ENCODE peak calls at places on chromosomes 5 and 9, in nine cellular contexts. One of them, this sample, is unnamed. For H3K9me3, the result is how much of the 10 kb centered on the place peaks cover.

GRCh38 chr5:157464518-157465171 is 4.6 kb downstream of the NIPAL4 start:
- DNase-seq in GM12878: peak
- DNase-seq in HepG2: no peak
- DNase-seq in stomach: peak
- DNase-seq in transverse colon: peak
- DNase-seq in A549: peak
- DNase-seq in H1: no peak
- DNase-seq in sigmoid colon: peak
- DNase-seq in ovary: peak
- DNase-seq in this sample: peak

GRCh38 chr5:58314356-58315045 is 145.4 kb downstream of the PLK2 start:
- DNase-seq in A549: no peak
- DNase-seq in GM12878: no peak
- DNase-seq in ovary: no peak
- DNase-seq in HepG2: no peak
- DNase-seq in H1: no peak
- DNase-seq in sigmoid colon: no peak
- DNase-seq in stomach: no peak
- DNase-seq in transverse colon: no peak
- DNase-seq in this sample: no peak

GRCh38 chr9:14111670-14112069 is 202.3 kb downstream of the NFIB start:
- DNase-seq in stomach: no peak
- DNase-seq in transverse colon: no peak
- DNase-seq in A549: no peak
- DNase-seq in GM12878: no peak
- DNase-seq in H1: no peak
- DNase-seq in sigmoid colon: no peak
- DNase-seq in ovary: no peak
- DNase-seq in HepG2: no peak
- DNase-seq in this sample: no peak

GRCh38 chr9:1883004-1883403 is 132.1 kb upstream of the SMARCA2 start:
- DNase-seq in sigmoid colon: no peak
- DNase-seq in transverse colon: no peak
- DNase-seq in stomach: no peak
- DNase-seq in HepG2: no peak
- DNase-seq in GM12878: no peak
- DNase-seq in ovary: no peak
- DNase-seq in A549: no peak
- DNase-seq in H1: no peak
- DNase-seq in this sample: no peak

GRCh38 chr9:1231998-1232919 is 182.1 kb downstream of the DMRT2 start:
- DNase-seq in stomach: peak
- DNase-seq in sigmoid colon: peak
- DNase-seq in H1: no peak
- DNase-seq in A549: peak
- DNase-seq in ovary: peak
- DNase-seq in HepG2: peak
- DNase-seq in GM12878: no peak
- DNase-seq in transverse colon: peak
- DNase-seq in this sample: peak

GRCh38 chr9:134693641-134694367 is 52.2 kb downstream of the COL5A1 start:
- DNase-seq in ovary: no peak
- DNase-seq in stomach: no peak
- DNase-seq in sigmoid colon: peak
- DNase-seq in HepG2: no peak
- DNase-seq in GM12878: no peak
- DNase-seq in transverse colon: no peak
- DNase-seq in A549: no peak
- DNase-seq in H1: no peak
- DNase-seq in this sample: no peak

GRCh38 chr9:5112109-5112592 is 73.3 kb downstream of the INSL6 start:
- DNase-seq in sigmoid colon: peak
- DNase-seq in A549: no peak
- DNase-seq in ovary: peak
- DNase-seq in GM12878: no peak
- DNase-seq in transverse colon: no peak
- DNase-seq in HepG2: no peak
- DNase-seq in stomach: no peak
- DNase-seq in H1: no peak
- DNase-seq in this sample: no peak

GRCh38 chr5:10295619-10296326 is 11.9 kb downstream of the CMBL start:
- DNase-seq in H1: no peak
- DNase-seq in HepG2: no peak
- DNase-seq in A549: no peak
- DNase-seq in stomach: peak
- DNase-seq in transverse colon: no peak
- DNase-seq in ovary: no peak
- DNase-seq in sigmoid colon: no peak
- DNase-seq in GM12878: no peak
- DNase-seq in this sample: no peak

GRCh38 chr5:66882592-66883227 is 286.5 kb downstream of the MAST4 start:
- DNase-seq in GM12878: no peak
- DNase-seq in H1: no peak
- DNase-seq in A549: peak
- DNase-seq in ovary: no peak
- DNase-seq in HepG2: no peak
- DNase-seq in sigmoid colon: no peak
- DNase-seq in transverse colon: no peak
- DNase-seq in stomach: no peak
- DNase-seq in this sample: no peak

GRCh38 chr9:124015091-124015660 is 3.6 kb downstream of the LHX2 start:
- DNase-seq in A549: no peak
- DNase-seq in HepG2: no peak
- DNase-seq in ovary: no peak
- DNase-seq in sigmoid colon: no peak
- DNase-seq in stomach: no peak
- DNase-seq in transverse colon: no peak
- DNase-seq in GM12878: no peak
- DNase-seq in H1: peak
- DNase-seq in this sample: no peak

GRCh38 chr9:135474915-135475314 is 4.7 kb upstream of the PPP1R26 start:
- DNase-seq in GM12878: no peak
- DNase-seq in stomach: peak
- DNase-seq in A549: peak
- DNase-seq in HepG2: peak
- DNase-seq in H1: peak
- DNase-seq in ovary: no peak
- DNase-seq in sigmoid colon: no peak
- DNase-seq in transverse colon: no peak
- DNase-seq in this sample: no peak

GRCh38 chr9:94076557-94076956 is 7.7 kb upstream of the PTPDC1 start:
- DNase-seq in sigmoid colon: no peak
- DNase-seq in H1: no peak
- DNase-seq in transverse colon: no peak
- DNase-seq in A549: no peak
- DNase-seq in GM12878: no peak
- DNase-seq in ovary: no peak
- DNase-seq in HepG2: no peak
- DNase-seq in stomach: no peak
- DNase-seq in this sample: no peak

GRCh38 chr5:32523625-32524024 is 61.7 kb upstream of the SUB1 start:
- DNase-seq in GM12878: no peak
- DNase-seq in sigmoid colon: no peak
- DNase-seq in transverse colon: no peak
- DNase-seq in ovary: no peak
- DNase-seq in HepG2: peak
- DNase-seq in H1: no peak
- DNase-seq in A549: no peak
- DNase-seq in stomach: no peak
- DNase-seq in this sample: no peak

DNA sequence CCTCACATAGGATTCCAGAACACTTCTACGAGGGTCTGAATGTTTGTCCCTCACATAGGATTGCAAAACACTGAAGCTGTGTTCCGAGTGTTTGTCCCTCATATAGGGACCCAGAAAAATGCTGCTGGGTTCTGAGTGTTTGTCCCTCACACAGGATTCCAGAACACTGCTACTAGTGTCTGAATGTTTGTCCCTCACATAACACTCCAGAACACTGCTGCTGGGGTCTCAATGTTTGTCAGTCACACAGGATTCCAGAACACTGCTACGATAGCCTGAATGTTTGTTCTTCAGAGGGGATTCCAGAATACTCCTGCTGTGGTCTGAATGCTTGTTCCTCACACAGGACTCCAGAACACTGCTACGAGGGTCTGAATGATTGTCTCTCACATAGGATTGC is 218.7 kb downstream of the FOXD4L6 start:
- DNase-seq in GM12878: no peak
- DNase-seq in ovary: no peak
- DNase-seq in transverse colon: no peak
- DNase-seq in stomach: no peak
- DNase-seq in A549: no peak
- DNase-seq in H1: peak
- DNase-seq in sigmoid colon: no peak
- DNase-seq in HepG2: no peak
- DNase-seq in this sample: no peak
- H3K9me3 ChIP-seq in GM12878: under half
- H3K9me3 ChIP-seq in ovary: under half
- H3K9me3 ChIP-seq in transverse colon: half or more
- H3K9me3 ChIP-seq in stomach: half or more
- H3K9me3 ChIP-seq in A549: half or more
- H3K9me3 ChIP-seq in H1: half or more
- H3K9me3 ChIP-seq in sigmoid colon: half or more
- H3K9me3 ChIP-seq in HepG2: half or more
- H3K9me3 ChIP-seq in this sample: under half

GRCh38 chr9:110886832-110887231 is 151.4 kb downstream of the LPAR1 start:
- DNase-seq in sigmoid colon: no peak
- DNase-seq in GM12878: no peak
- DNase-seq in H1: no peak
- DNase-seq in stomach: no peak
- DNase-seq in ovary: no peak
- DNase-seq in transverse colon: no peak
- DNase-seq in A549: no peak
- DNase-seq in HepG2: no peak
- DNase-seq in this sample: no peak
- TF ChIP-seq EP300 in sigmoid colon: no peak
- TF ChIP-seq EP300 in GM12878: peak
- TF ChIP-seq EP300 in H1: no peak
- TF ChIP-seq EP300 in stomach: no peak
- TF ChIP-seq EP300 in ovary: no peak
- TF ChIP-seq EP300 in transverse colon: no peak
- TF ChIP-seq EP300 in A549: no peak
- TF ChIP-seq EP300 in HepG2: no peak
- TF ChIP-seq EP300 in this sample: no peak

GRCh38 chr5:40683351-40683750 is 3.6 kb downstream of the PTGER4 start:
- DNase-seq in sigmoid colon: no peak
- DNase-seq in GM12878: no peak
- DNase-seq in HepG2: no peak
- DNase-seq in ovary: no peak
- DNase-seq in H1: no peak
- DNase-seq in stomach: no peak
- DNase-seq in transverse colon: no peak
- DNase-seq in A549: no peak
- DNase-seq in this sample: no peak
- H3K4me3 ChIP-seq in sigmoid colon: peak
- H3K4me3 ChIP-seq in GM12878: no peak
- H3K4me3 ChIP-seq in HepG2: no peak
- H3K4me3 ChIP-seq in ovary: no peak
- H3K4me3 ChIP-seq in H1: no peak
- H3K4me3 ChIP-seq in stomach: peak
- H3K4me3 ChIP-seq in transverse colon: peak
- H3K4me3 ChIP-seq in A549: no peak
- H3K4me3 ChIP-seq in this sample: no peak

DNA sequence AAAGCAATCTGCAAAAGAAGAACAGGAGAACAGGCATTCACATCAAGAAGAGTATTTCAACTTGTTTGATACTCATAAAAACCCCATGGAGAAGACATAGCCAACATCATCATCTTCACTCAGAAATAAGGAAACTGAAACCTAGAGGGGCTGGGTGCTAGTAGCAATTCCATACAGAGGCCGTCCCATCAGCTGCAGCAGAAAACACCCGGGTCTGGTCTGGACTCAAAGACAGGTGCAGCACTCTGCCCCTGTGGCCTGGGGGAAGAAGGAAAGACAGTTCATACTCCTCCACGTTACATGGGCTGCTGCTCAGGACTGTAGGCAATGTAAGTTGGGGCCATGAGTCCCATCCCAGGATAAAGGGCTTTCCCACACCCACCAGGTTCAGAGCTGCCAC is 11.6 kb downstream of the GZMA start:
- DNase-seq in sigmoid colon: no peak
- DNase-seq in transverse colon: no peak
- DNase-seq in GM12878: no peak
- DNase-seq in ovary: no peak
- DNase-seq in H1: no peak
- DNase-seq in stomach: no peak
- DNase-seq in HepG2: no peak
- DNase-seq in A549: no peak
- DNase-seq in this sample: no peak
- H3K9me3 ChIP-seq in sigmoid colon: under half
- H3K9me3 ChIP-seq in transverse colon: under half
- H3K9me3 ChIP-seq in GM12878: under half
- H3K9me3 ChIP-seq in ovary: under half
- H3K9me3 ChIP-seq in H1: under half
- H3K9me3 ChIP-seq in stomach: under half
- H3K9me3 ChIP-seq in HepG2: under half
- H3K9me3 ChIP-seq in A549: under half
- H3K9me3 ChIP-seq in this sample: under half

GRCh38 chr9:22054076-22054475 is 45.0 kb upstream of the CDKN2B start:
- DNase-seq in HepG2: no peak
- DNase-seq in sigmoid colon: no peak
- DNase-seq in GM12878: no peak
- DNase-seq in stomach: no peak
- DNase-seq in A549: no peak
- DNase-seq in transverse colon: no peak
- DNase-seq in H1: no peak
- DNase-seq in ovary: no peak
- DNase-seq in this sample: no peak

GRCh38 chr9:22052376-22052945 is 43.4 kb upstream of the CDKN2B start:
- DNase-seq in transverse colon: no peak
- DNase-seq in HepG2: peak
- DNase-seq in A549: no peak
- DNase-seq in sigmoid colon: no peak
- DNase-seq in ovary: no peak
- DNase-seq in stomach: no peak
- DNase-seq in H1: no peak
- DNase-seq in GM12878: no peak
- DNase-seq in this sample: no peak

GRCh38 chr9:22053178-22053577 is 44.1 kb upstream of the CDKN2B start:
- DNase-seq in HepG2: no peak
- DNase-seq in A549: no peak
- DNase-seq in GM12878: no peak
- DNase-seq in stomach: no peak
- DNase-seq in H1: no peak
- DNase-seq in ovary: no peak
- DNase-seq in transverse colon: no peak
- DNase-seq in sigmoid colon: no peak
- DNase-seq in this sample: no peak

GRCh38 chr9:22049411-22049810 is 40.3 kb upstream of the CDKN2B start:
- DNase-seq in ovary: no peak
- DNase-seq in A549: no peak
- DNase-seq in GM12878: no peak
- DNase-seq in sigmoid colon: no peak
- DNase-seq in transverse colon: no peak
- DNase-seq in HepG2: no peak
- DNase-seq in H1: no peak
- DNase-seq in stomach: no peak
- DNase-seq in this sample: peak

DNA sequence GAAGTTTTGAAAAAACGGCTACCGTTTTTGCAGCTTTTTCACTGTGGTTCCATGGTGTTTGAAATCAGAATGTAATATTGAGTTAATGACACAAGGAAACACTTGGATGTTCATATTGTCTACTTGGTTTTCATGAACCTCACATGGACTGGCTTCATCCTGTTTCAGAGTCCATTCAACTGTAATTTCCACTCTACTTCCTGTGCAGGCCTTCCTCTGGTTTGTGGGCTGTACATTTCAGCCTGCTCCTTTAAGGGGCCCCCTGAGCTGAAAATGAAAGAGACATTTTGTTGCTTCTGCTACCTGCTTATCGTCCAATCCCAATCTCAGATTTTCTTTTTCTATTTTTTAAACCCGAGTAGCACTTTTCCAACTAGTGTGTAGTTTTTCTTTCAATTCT is 41.8 kb upstream of the CDKN2B start:
- DNase-seq in ovary: no peak
- DNase-seq in transverse colon: no peak
- DNase-seq in HepG2: no peak
- DNase-seq in stomach: no peak
- DNase-seq in GM12878: no peak
- DNase-seq in sigmoid colon: no peak
- DNase-seq in A549: no peak
- DNase-seq in H1: no peak
- DNase-seq in this sample: no peak
- TF ChIP-seq EP300 in ovary: no peak
- TF ChIP-seq EP300 in transverse colon: no peak
- TF ChIP-seq EP300 in HepG2: no peak
- TF ChIP-seq EP300 in stomach: no peak
- TF ChIP-seq EP300 in GM12878: no peak
- TF ChIP-seq EP300 in sigmoid colon: no peak
- TF ChIP-seq EP300 in A549: no peak
- TF ChIP-seq EP300 in H1: no peak
- TF ChIP-seq EP300 in this sample: no peak